ENCODE peak calls at places on chromosomes 2 and 18, in four cellular contexts. B, F, Z and Y are unnamed samples.

GRCh38 chr18:22977847-22978701 is 44.9 kb downstream of the RBBP8 start:
- DNase-seq in B (no peak), F (peak; percentile 89), Z (no peak), Y (no peak)

GRCh38 chr2:176650101-176650500 is 380.9 kb downstream of the MTX2 start:
- DNase-seq in Z (no peak), B (no peak), F (no peak), Y (no peak)

GRCh38 chr18:79538635-79539034 is 141.0 kb upstream of the CTDP1 start:
- DNase-seq in F (no peak), Z (peak; percentile 5), B (no peak), Y (no peak)

GRCh38 chr2:23414876-23415275 is 29.9 kb downstream of the KLHL29 start:
- DNase-seq in Z (no peak), B (no peak), F (no peak), Y (no peak)

GRCh38 chr2:105299290-105299689 is 30.2 kb downstream of the TGFBRAP1 start:
- DNase-seq in Z (no peak), B (no peak), F (no peak), Y (peak; percentile 20)

GRCh38 chr2:191539068-191539467 is 138.9 kb upstream of the NABP1 start:
- DNase-seq in F (no peak), B (no peak), Z (no peak), Y (no peak)

GRCh38 chr2:158600155-158600802 is 143.5 kb downstream of the PKP4 start:
- DNase-seq in F (peak; percentile 92), Z (peak; percentile 62), B (peak; percentile 43), Y (peak; percentile 44)

GRCh38 chr2:173198338-173198737 is 122.7 kb downstream of the MAP3K20 start:
- DNase-seq in B (no peak), Z (no peak), F (no peak), Y (no peak)

DNA sequence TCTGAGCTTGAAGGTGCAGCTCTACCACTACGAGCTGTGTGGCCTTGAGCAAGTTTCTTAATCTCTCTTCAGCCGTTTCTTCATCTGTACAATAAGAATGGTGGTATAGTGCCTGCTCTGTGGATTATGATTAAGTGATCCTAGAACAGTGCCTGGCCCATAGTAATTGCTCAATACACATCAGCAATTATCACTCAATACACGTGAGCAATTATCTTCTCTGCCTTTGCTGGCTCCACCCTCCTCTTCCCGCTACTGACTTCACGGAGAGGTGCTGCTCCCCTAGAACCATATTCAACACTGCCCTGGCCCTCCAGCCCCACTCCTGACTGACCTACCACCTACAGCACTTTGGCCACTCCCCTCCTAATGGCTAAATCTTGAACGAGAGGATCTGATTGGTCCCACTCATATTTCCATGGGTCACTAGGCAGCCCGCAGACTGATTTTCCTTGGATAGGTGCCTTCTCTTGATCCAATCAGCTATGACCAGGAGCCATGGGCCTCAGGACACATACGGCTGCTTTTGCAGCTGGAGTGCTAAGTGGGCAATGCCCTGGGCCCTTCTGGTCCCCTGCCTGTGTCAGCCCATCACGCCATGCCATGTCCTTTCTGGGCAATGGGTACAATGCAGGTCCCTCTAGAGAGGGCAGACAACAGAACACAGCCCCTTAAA is 77.5 kb downstream of the STPG4 start:
- DNase-seq in B (no peak), Z (no peak), F (no peak), Y (no peak)
- H3K4me1 ChIP-seq in B (peaks cover 50% of the 10 kb centered on the region), Z (peaks cover 80% of the 10 kb centered on the region), F (peaks cover 26% of the 10 kb centered on the region), Y (peaks cover 68% of the 10 kb centered on the region)

GRCh38 chr2:98824256-98825042 is 93.5 kb upstream of the MGAT4A start:
- DNase-seq in B (no peak), F (no peak), Z (no peak), Y (no peak)
- H3K4me1 ChIP-seq in B (peaks cover 13% of the 10 kb centered on the region), F (peaks cover 14% of the 10 kb centered on the region), Z (peaks cover 57% of the 10 kb centered on the region), Y (peaks cover 11% of the 10 kb centered on the region)

GRCh38 chr2:98155721-98156120 is 68.8 kb downstream of the VWA3B start:
- DNase-seq in F (peak; percentile 48), B (no peak), Z (no peak), Y (no peak)
- H3K4me1 ChIP-seq in F (peaks cover 10% of the 10 kb centered on the region), B (peaks cover 30% of the 10 kb centered on the region), Z (peaks cover 13% of the 10 kb centered on the region), Y (no peaks in the 10 kb centered on the region)

GRCh38 chr2:109272461-109272860 is 143.5 kb downstream of the SH3RF3 start:
- DNase-seq in B (no peak), Z (no peak), F (no peak), Y (no peak)
- H3K4me1 ChIP-seq in B (no peaks in the 10 kb centered on the region), Z (peaks cover 21% of the 10 kb centered on the region), F (no peaks in the 10 kb centered on the region), Y (peaks cover 17% of the 10 kb centered on the region)

DNA sequence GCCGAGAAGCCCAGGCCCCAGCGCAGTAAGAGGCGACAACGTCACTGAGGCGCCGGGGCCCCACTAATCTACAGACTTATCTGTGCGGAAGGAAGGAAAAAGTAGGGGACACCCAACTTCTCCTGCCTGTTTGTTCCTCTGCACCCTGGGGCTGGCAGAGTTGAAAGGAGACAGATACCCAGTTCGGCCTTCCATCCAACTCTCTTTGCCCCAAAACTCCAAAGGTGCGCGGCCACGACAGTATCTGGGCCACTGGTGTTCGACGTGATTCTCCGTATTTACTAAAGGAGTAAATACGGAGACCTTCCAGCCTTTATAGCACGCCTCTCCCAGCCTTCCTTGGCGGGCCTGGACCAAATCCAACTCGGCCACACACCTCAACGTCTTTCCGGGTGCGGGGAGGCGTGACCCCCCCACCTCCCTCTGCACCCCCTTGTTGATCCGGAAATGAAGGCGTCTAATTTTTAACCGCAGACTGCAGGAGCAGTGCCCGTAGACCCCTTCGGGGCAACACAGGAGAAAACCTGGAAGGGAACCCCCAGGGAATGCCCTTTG is 1.6 kb downstream of the SMAD7 start:
- DNase-seq in Z (peak; percentile 47), F (peak; percentile 44), B (peak; percentile 44), Y (peak; percentile 62)
- H3K4me1 ChIP-seq in Z (peaks cover 50% of the 10 kb centered on the region), F (peaks cover 46% of the 10 kb centered on the region), B (peaks cover 33% of the 10 kb centered on the region), Y (peaks cover 36% of the 10 kb centered on the region)

DNA sequence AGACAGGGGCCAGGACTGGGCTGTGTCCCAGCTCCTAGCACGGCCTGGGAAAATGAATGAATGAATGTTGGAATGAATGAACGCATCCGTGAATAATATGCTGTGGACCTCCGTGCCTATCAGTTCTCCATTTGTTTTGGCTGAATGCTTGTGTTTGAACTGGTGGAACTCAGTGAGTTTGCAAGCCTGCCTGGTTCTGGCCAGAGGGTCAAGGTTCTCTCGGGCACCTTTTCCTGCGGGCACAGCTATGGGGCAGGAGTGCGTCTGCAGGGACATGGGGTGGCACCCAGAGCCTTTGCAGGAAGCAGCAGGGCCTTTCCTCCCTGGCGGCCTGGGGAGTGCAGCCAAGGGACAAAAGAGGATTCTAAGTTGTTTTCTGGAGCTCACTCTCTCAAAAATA is 17.6 kb upstream of the PDIA6 start:
- DNase-seq in Z (no peak), F (no peak), B (no peak), Y (no peak)
- H3K4me1 ChIP-seq in Z (peaks cover 18% of the 10 kb centered on the region), F (no peaks in the 10 kb centered on the region), B (peaks cover 4% of the 10 kb centered on the region), Y (peaks cover 7% of the 10 kb centered on the region)

GRCh38 chr2:96253006-96253405 is 12.8 kb downstream of the TMEM127 start:
- DNase-seq in Z (no peak), F (no peak), B (no peak), Y (no peak)
- H3K4me1 ChIP-seq in Z (peaks cover 88% of the 10 kb centered on the region), F (no peaks in the 10 kb centered on the region), B (peaks cover 38% of the 10 kb centered on the region), Y (peaks cover 30% of the 10 kb centered on the region)

GRCh38 chr2:174337337-174338154 is 2.8 kb downstream of the SP9 start:
- DNase-seq in B (no peak), F (peak; percentile 16), Z (no peak), Y (peak; percentile 5)

GRCh38 chr2:174338155-174338495 is 3.4 kb downstream of the SP9 start:
- DNase-seq in Z (no peak), B (no peak), F (no peak), Y (no peak)

GRCh38 chr2:174335605-174336402 is 1.1 kb downstream of the SP9 start:
- DNase-seq in F (peak; percentile 27), Z (no peak), B (no peak), Y (peak; percentile 13)

GRCh38 chr2:174334781-174335604 is at the start of gene SP9:
- DNase-seq in F (no peak), B (no peak), Z (no peak), Y (no peak)

GRCh38 chr2:174336403-174337336 is 1.9 kb downstream of the SP9 start:
- DNase-seq in F (peak; percentile 69), B (no peak), Z (no peak), Y (peak; percentile 54)
- H3K4me1 ChIP-seq in F (peaks cover 37% of the 10 kb centered on the region), B (peaks cover 37% of the 10 kb centered on the region), Z (peaks cover 81% of the 10 kb centered on the region), Y (peaks cover 27% of the 10 kb centered on the region)